ENCODE peak calls at places on chromosomes 4 and X, in ten cellular contexts. T is CD8-positive, alpha-beta memory T cell; I is OCI-LY7; H is GM23248; K is tibial artery; G is tibial nerve; X is Karpas-422; F is IMR-90; L is osteoblast; R is lung. Y is an unnamed sample. For H3K4me1, the result is how much of the 10 kb centered on the place peaks cover.

GRCh38 chr4:33948921-33949320 is 2295.4 kb downstream of the ARAP2 start:
- DNase-seq in L (no peak), R (no peak), H (no peak), K (no peak), F (no peak), G (no peak), I (no peak), X (no peak), T (no peak), Y (no peak)

GRCh38 chr4:147088141-147088540 is 142.5 kb upstream of the TTC29 start:
- DNase-seq in H (peak), R (no peak), T (no peak), F (peak), X (no peak), I (no peak), G (no peak), L (peak), K (no peak), Y (no peak)

GRCh38 chr4:854356-854755 is 28.4 kb upstream of the CPLX1 start:
- DNase-seq in G (no peak), R (no peak), X (no peak), T (no peak), I (no peak), F (no peak), H (no peak), L (peak), K (no peak), Y (no peak)

GRCh38 chr4:10571896-10572295 is 112.7 kb downstream of the CLNK start:
- DNase-seq in F (no peak), H (peak), T (no peak), I (no peak), X (no peak), G (no peak), L (no peak), R (no peak), K (no peak), Y (no peak)

GRCh38 chrX:107205770-107206696 is at the start of the genes DNAAF6 and NUP62CL:
- DNase-seq in G (peak), K (peak), R (peak), T (peak), X (peak), I (peak), H (peak), F (no peak), L (peak), Y (peak)

GRCh38 chr4:81314897-81315470 is 100.0 kb upstream of the PRKG2 start:
- DNase-seq in L (no peak), R (no peak), K (no peak), G (no peak), F (peak), H (peak), X (no peak), I (no peak), T (no peak), Y (no peak)

GRCh38 chr4:162959056-162959455 is 207.6 kb downstream of the NAF1 start:
- DNase-seq in T (no peak), I (no peak), K (no peak), X (peak), L (no peak), F (no peak), G (no peak), H (no peak), R (no peak), Y (no peak)

GRCh38 chrX:14798805-14799397 is 74.0 kb downstream of the FANCB start:
- DNase-seq in F (no peak), H (no peak), T (no peak), X (no peak), I (no peak), K (no peak), R (no peak), L (no peak), G (no peak), Y (no peak)

GRCh38 chr4:111984169-111984873 is 160.9 kb upstream of the FAM241A start:
- DNase-seq in R (no peak), L (no peak), G (no peak), X (no peak), T (no peak), F (no peak), H (peak), K (no peak), I (no peak), Y (no peak)

GRCh38 chrX:16459008-16459407 is 190.9 kb upstream of the S100G start:
- DNase-seq in I (no peak), T (no peak), K (no peak), R (no peak), F (peak), H (no peak), L (peak), X (no peak), G (no peak), Y (no peak)

GRCh38 chr4:8657381-8657776 is 64.8 kb downstream of the CPZ start:
- DNase-seq in I (no peak), K (no peak), T (no peak), X (no peak), G (no peak), R (no peak), F (no peak), L (peak), H (no peak), Y (no peak)

GRCh38 chrX:41558531-41558930 is 111.4 kb downstream of the NYX start:
- DNase-seq in H (peak), K (no peak), F (peak), R (no peak), G (no peak), L (no peak), I (peak), X (peak), T (peak), Y (peak)

GRCh38 chr4:132859929-132860328 is 289.2 kb upstream of the PCDH10 start:
- DNase-seq in I (no peak), K (no peak), R (no peak), H (no peak), L (no peak), X (no peak), F (no peak), T (no peak), G (no peak), Y (no peak)

GRCh38 chr4:110049951-110050925 is 137.6 kb downstream of the EGF start:
- DNase-seq in H (peak), X (peak), F (peak), R (no peak), K (peak), L (no peak), G (peak), T (peak), I (peak), Y (peak)

GRCh38 chr4:173767650-173768049 is 237.6 kb upstream of the HAND2 start:
- DNase-seq in I (no peak), R (no peak), L (no peak), X (no peak), H (no peak), K (no peak), T (no peak), F (no peak), G (no peak), Y (no peak)

GRCh38 chr4:22678851-22679517 is 13.8 kb upstream of the GBA3 start:
- DNase-seq in I (no peak), R (no peak), L (no peak), T (no peak), F (no peak), X (no peak), H (no peak), K (no peak), G (no peak), Y (no peak)

GRCh38 chrX:137926090-137926489 is 360.2 kb downstream of the ZIC3 start:
- DNase-seq in T (no peak), L (no peak), H (no peak), G (no peak), I (peak), X (peak), K (no peak), F (no peak), R (no peak), Y (no peak)

GRCh38 chr4:185227131-185227551 is 17.7 kb downstream of the SNX25 start:
- DNase-seq in H (peak), R (no peak), L (no peak), I (no peak), K (no peak), F (peak), G (no peak), X (peak), T (no peak), Y (no peak)

GRCh38 chr4:121198261-121198660 is 34.1 kb upstream of the TNIP3 start:
- DNase-seq in I (no peak), K (no peak), H (peak), X (no peak), L (no peak), T (no peak), F (no peak), G (no peak), R (no peak), Y (no peak)

GRCh38 chrX:68421651-68422050 is 11.6 kb downstream of the OPHN1 start:
- DNase-seq in I (no peak), F (peak), X (no peak), H (peak), G (no peak), L (no peak), T (no peak), R (no peak), K (no peak), Y (no peak)

GRCh38 chrX:48465336-48465933 is 4.6 kb downstream of the SLC38A5 start:
- DNase-seq in K (no peak), H (peak), I (no peak), L (peak), T (no peak), R (no peak), G (no peak), X (peak), F (peak), Y (no peak)

GRCh38 chr4:17077105-17077504 is 178.7 kb upstream of the LDB2 start:
- DNase-seq in I (no peak), X (no peak), G (no peak), T (no peak), L (no peak), H (no peak), R (no peak), K (no peak), F (no peak), Y (no peak)

GRCh38 chr4:159455675-159456235 is 352.9 kb downstream of the RAPGEF2 start:
- DNase-seq in I (peak), H (peak), T (no peak), K (no peak), G (peak), F (peak), L (no peak), R (no peak), X (peak), Y (no peak)

GRCh38 chrX:1554469-1555210 is 17.7 kb upstream of the P2RY8 start:
- DNase-seq in K (no peak), F (no peak), H (no peak), X (no peak), R (no peak), T (peak), G (no peak), I (peak), L (no peak), Y (peak)

GRCh38 chr4:54423066-54423465 is 194.0 kb downstream of the PDGFRA start:
- DNase-seq in K (no peak), L (peak), F (peak), G (no peak), R (no peak), X (no peak), T (no peak), H (peak), I (no peak), Y (no peak)

GRCh38 chr4:10578027-10578426 is 106.5 kb downstream of the CLNK start:
- DNase-seq in T (no peak), L (no peak), F (no peak), R (no peak), H (no peak), K (no peak), G (no peak), I (peak), X (no peak), Y (no peak)

GRCh38 chr4:53161475-53162423 is 204.1 kb downstream of the SCFD2 start:
- DNase-seq in F (no peak), H (peak), L (peak), X (no peak), R (no peak), T (no peak), K (no peak), G (no peak), I (no peak), Y (no peak)

GRCh38 chr4:149784018-149784417 is 31.6 kb downstream of the IQCM start:
- DNase-seq in H (peak), G (no peak), K (no peak), R (no peak), F (peak), T (no peak), X (no peak), L (no peak), I (no peak), Y (no peak)

GRCh38 chr4:141196227-141196928 is 24.3 kb upstream of the ZNF330 start:
- DNase-seq in L (no peak), R (no peak), F (no peak), H (no peak), G (no peak), T (no peak), I (no peak), X (no peak), K (no peak), Y (no peak)

GRCh38 chr4:60384475-60384874 is 815.7 kb upstream of the ADGRL3 start:
- DNase-seq in G (no peak), R (no peak), K (no peak), X (peak), L (no peak), I (no peak), H (no peak), F (no peak), T (no peak), Y (no peak)

GRCh38 chr4:68175562-68176155 is 46.0 kb upstream of the TMPRSS11F start:
- DNase-seq in T (peak), F (peak), K (no peak), G (peak), R (no peak), L (peak), H (peak), X (peak), I (peak), Y (peak)

GRCh38 chr4:123043793-123044425 is 121.5 kb upstream of the NUDT6 start:
- DNase-seq in K (no peak), R (no peak), X (no peak), H (no peak), T (no peak), F (no peak), G (no peak), L (no peak), I (no peak), Y (no peak)

GRCh38 chr4:61446957-61447356 is 246.8 kb downstream of the ADGRL3 start:
- DNase-seq in F (no peak), R (no peak), H (no peak), L (peak), I (no peak), K (no peak), T (no peak), G (no peak), X (no peak), Y (no peak)

GRCh38 chr4:6258026-6258360 is 11.7 kb upstream of the WFS1 start:
- DNase-seq in I (no peak), K (no peak), H (no peak), T (no peak), F (no peak), R (no peak), X (no peak), G (no peak), L (peak), Y (no peak)

GRCh38 chrX:150683536-150684146 is 9.6 kb upstream of the MTMR1 start:
- DNase-seq in I (peak), R (no peak), L (peak), F (peak), H (peak), K (no peak), G (no peak), X (peak), T (peak), Y (peak)

GRCh38 chr4:137711502-137711901 is 179.2 kb upstream of the PCDH18 start:
- DNase-seq in H (no peak), T (no peak), G (no peak), K (no peak), R (no peak), I (no peak), L (no peak), F (no peak), X (no peak), Y (no peak)

GRCh38 chrX:132488092-132488749 is 617 bp downstream of the MBNL3 start:
- DNase-seq in H (peak), F (peak), T (peak), X (peak), R (no peak), I (peak), G (peak), L (no peak), K (no peak), Y (no peak)

GRCh38 chrX:49165901-49166881 is 3.6 kb downstream of the MAGIX start:
- DNase-seq in F (peak), I (peak), H (peak), K (peak), R (peak), X (peak), T (peak), G (peak), L (peak), Y (peak)

GRCh38 chr4:150230556-150230955 is 152.3 kb downstream of the DCLK2 start:
- DNase-seq in R (no peak), F (no peak), G (no peak), T (no peak), L (no peak), X (no peak), H (no peak), I (no peak), K (no peak), Y (no peak)

GRCh38 chr4:40212674-40213504 is 16.1 kb downstream of the RHOH start:
- DNase-seq in F (peak), T (no peak), H (peak), G (no peak), K (no peak), I (no peak), X (no peak), L (no peak), R (no peak), Y (no peak)
- H3K4me1 ChIP-seq in F (under half), T (half or more), H (under half), G (under half), K (under half), I (half or more), X (half or more), L (under half), R (under half), Y (half or more)

GRCh38 chrX:85499400-85499799 is 119.9 kb upstream of the POF1B start:
- DNase-seq in L (no peak), R (no peak), T (no peak), X (no peak), H (no peak), F (no peak), K (no peak), G (no peak), I (no peak), Y (no peak)
- H3K27ac ChIP-seq in L (no peak), R (no peak), T (no peak), X (no peak), H (no peak), F (no peak), K (no peak), G (no peak), I (no peak), Y (no peak)

DNA sequence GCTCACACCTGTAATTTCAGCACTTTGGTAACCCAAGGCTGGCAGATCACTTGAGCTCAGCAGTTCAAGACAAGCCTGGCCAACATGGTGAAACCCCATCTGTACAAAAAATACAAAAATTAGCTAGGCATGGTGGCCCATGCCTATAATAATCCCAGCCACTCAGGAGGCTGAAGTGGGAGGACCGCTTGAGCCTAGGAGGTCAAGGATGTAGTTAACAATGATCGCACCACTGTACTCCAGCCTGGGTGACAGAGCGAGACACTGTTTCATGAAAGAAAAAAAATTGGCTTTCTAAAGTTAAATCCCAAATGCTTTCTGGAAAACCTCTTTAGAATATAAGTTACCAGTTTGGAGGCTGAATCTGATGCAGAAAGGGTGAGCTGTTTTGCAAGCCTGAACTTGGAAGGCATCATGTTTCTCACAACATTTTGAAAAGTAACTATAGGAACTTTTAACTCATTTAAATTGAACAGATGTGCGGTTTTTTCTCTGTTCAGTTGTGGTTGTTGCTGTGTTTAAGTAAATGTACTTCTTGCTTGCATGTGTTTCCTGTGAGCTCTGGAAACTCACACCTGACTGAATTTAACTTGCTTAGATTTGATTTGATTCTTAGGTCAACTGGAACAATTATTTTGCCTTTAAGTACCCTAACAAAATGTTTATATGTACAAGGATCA is 39.8 kb upstream of the TMEM131L start:
- DNase-seq in T (peak), F (peak), K (no peak), X (no peak), H (no peak), R (no peak), I (peak), L (peak), G (no peak), Y (no peak)
- H3K4me1 ChIP-seq in T (half or more), F (under half), K (under half), X (under half), H (under half), R (under half), I (half or more), L (under half), G (under half), Y (under half)

DNA sequence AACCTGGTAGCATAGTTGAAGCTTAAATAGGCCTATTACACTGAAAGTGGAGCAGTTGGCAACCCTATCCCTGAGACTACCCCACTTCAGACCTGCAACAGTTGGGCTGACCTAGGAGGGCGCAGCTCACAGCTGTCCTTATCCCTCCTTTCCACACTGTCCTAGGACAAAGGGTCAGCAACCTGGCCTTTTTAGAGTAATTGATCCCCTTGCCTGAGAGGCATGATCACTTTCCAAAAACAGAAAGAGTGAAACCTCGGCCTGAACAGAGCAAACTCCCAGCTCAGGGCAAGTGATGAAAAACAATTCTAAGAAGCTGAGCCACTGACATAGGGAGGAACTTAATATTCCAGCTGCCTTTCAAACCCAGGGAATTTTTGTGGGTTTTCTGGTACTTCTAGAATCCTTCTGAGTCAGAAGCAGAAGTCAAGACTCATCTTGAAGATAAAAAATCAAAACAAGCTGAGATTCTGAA is 94.9 kb upstream of the MYOZ2 start:
- DNase-seq in T (no peak), H (peak), R (no peak), X (no peak), F (peak), I (no peak), L (no peak), K (no peak), G (peak), Y (no peak)
- H3K27ac ChIP-seq in T (no peak), H (peak), R (peak), X (no peak), F (peak), I (no peak), L (peak), K (peak), G (peak), Y (no peak)

DNA sequence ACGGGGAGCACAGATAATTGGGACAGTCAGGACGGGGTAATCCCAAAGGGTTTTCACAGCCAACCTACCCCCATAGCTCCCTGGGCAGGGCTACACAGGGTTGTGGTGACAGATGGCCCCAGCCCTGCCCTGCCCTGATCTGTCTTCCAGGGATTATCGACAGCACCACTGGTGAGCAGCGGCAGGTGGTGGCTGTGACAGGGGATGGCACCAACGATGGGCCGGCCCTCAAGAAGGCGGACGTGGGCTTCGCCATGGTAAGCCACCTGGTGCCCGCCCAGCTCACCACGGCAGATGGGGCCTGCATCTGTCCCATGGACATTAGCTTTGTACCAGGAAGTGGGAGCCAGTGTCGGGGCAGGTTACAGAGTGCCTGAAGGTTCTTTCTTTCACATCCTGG is 39.3 kb downstream of the ATP2B3 start:
- DNase-seq in L (no peak), F (no peak), I (no peak), G (no peak), H (no peak), K (no peak), R (no peak), T (no peak), X (no peak), Y (no peak)
- H3K4me1 ChIP-seq in L (under half), F (under half), I (under half), G (under half), H (under half), K (under half), R (under half), T (under half), X (under half), Y (under half)

Y was measured in CD4-positive, CD25-positive, alpha-beta regulatory T cell.